ENCODE peak calls at places on chromosomes 4 and X, in four cellular contexts. C, H, P and L are unnamed samples.

GRCh38 chrX:10971176-10971575 is 140.0 kb upstream of the HCCS start:
- DNase-seq in C (no peak), H (peak), P (no peak), L (no peak)

GRCh38 chrX:77742788-77743476 is 43.1 kb downstream of the ATRX start:
- DNase-seq in C (no peak), H (peak), P (no peak), L (no peak)

GRCh38 chr4:16772366-16772850 is 126.0 kb downstream of the LDB2 start:
- DNase-seq in C (no peak), H (peak), P (no peak), L (no peak)

GRCh38 chr4:128812360-128812958 is 3.0 kb downstream of the JADE1 start:
- DNase-seq in C (peak), H (peak), P (peak), L (peak)

GRCh38 chr4:11805837-11806236 is 377.1 kb upstream of the HS3ST1 start:
- DNase-seq in C (peak), H (peak), P (no peak), L (no peak)

GRCh38 chr4:182736207-182736606 is 181.0 kb downstream of the DCTD start:
- DNase-seq in C (no peak), H (no peak), P (no peak), L (no peak)

GRCh38 chrX:83845397-83845796 is 15.5 kb upstream of the CYLC1 start:
- DNase-seq in C (peak), H (peak), P (no peak), L (no peak)

GRCh38 chrX:12452268-12452667 is 314.0 kb downstream of the FRMPD4 start:
- DNase-seq in C (no peak), H (no peak), P (no peak), L (no peak)